ENCODE peak calls at places on chromosomes 11 and 22, in six cellular contexts. X is fibroblast of lung; C is H9; S is effector CD4-positive, alpha-beta T cell; W is left cardiac atrium; N is stimulated activated CD4-positive, alpha-beta T cell treated with anti-CD3 and anti-CD28 coated beads, Interleukin-4, amount 100 ng/mL, for 24 hours. A is an unnamed sample.

GRCh38 chr22:44317163-44317455 is 4.4 kb upstream of the SHISAL1 start:
- DNase-seq in X (no peak), C (no peak), S (no peak), W (no peak), N (no peak), A (no peak)

GRCh38 chr22:49995413-49996191 is 17.0 kb downstream of the IL17REL start:
- DNase-seq in X (no peak), C (no peak), S (no peak), W (no peak), N (no peak), A (no peak)

GRCh38 chr11:86174101-86175046 is 70.2 kb upstream of the EED start:
- DNase-seq in X (peak), C (no peak), S (no peak), W (peak), N (no peak), A (peak)

GRCh38 chr11:103396237-103396636 is 287.0 kb downstream of the DYNC2H1 start:
- DNase-seq in X (peak), C (no peak), S (no peak), W (no peak), N (no peak), A (no peak)

GRCh38 chr11:125770583-125770982 is 8.0 kb downstream of the PATE2 start:
- DNase-seq in X (no peak), C (no peak), S (no peak), W (no peak), N (no peak), A (no peak)

GRCh38 chr22:46929046-46929688 is 166.7 kb downstream of the TBC1D22A start:
- DNase-seq in X (peak), C (no peak), S (no peak), W (no peak), N (no peak), A (no peak)

GRCh38 chr11:107973641-107974040 is 35.1 kb upstream of the CUL5 start:
- DNase-seq in X (no peak), C (no peak), S (no peak), W (no peak), N (no peak), A (no peak)

GRCh38 chr22:40631925-40632324 is 4.6 kb downstream of the MRTFA start:
- DNase-seq in X (peak), C (no peak), S (no peak), W (no peak), N (no peak), A (no peak)

GRCh38 chr11:35617687-35618496 is at the start of gene FJX1:
- DNase-seq in X (peak), C (peak), S (no peak), W (peak), N (no peak), A (peak)

GRCh38 chr22:20937031-20937793 is 20.0 kb downstream of the CRKL start:
- DNase-seq in X (no peak), C (no peak), S (no peak), W (no peak), N (no peak), A (no peak)

GRCh38 chr22:32558681-32559355 is 84.2 kb downstream of the FBXO7 start:
- DNase-seq in X (peak), C (no peak), S (no peak), W (peak), N (no peak), A (peak)

GRCh38 chr11:85752890-85753581 is 57.9 kb downstream of the SYTL2 start:
- DNase-seq in X (no peak), C (no peak), S (peak), W (peak), N (peak), A (no peak)

GRCh38 chr11:121930004-121930965 is 185.7 kb downstream of the BLID start:
- DNase-seq in X (peak), C (no peak), S (no peak), W (no peak), N (no peak), A (no peak)

GRCh38 chr11:34830648-34831047 is 85.5 kb downstream of the APIP start:
- DNase-seq in X (peak), C (no peak), S (no peak), W (peak), N (no peak), A (no peak)

GRCh38 chr11:353315-353857 is 15.9 kb upstream of the B4GALNT4 start:
- DNase-seq in X (peak), C (peak), S (no peak), W (peak), N (no peak), A (peak)

GRCh38 chr11:34460335-34460734 is 21.6 kb downstream of the CAT start:
- DNase-seq in X (no peak), C (no peak), S (no peak), W (no peak), N (no peak), A (no peak)

GRCh38 chr22:31230871-31231621 is 18.9 kb downstream of the LIMK2 start:
- DNase-seq in X (peak), C (no peak), S (peak), W (no peak), N (peak), A (no peak)

GRCh38 chr22:23183107-23183698 is 2.9 kb downstream of the BCR start:
- DNase-seq in X (peak), C (peak), S (no peak), W (peak), N (no peak), A (no peak)

GRCh38 chr11:62337682-62338181 is 484 bp downstream of the ASRGL1 start:
- DNase-seq in X (peak), C (peak), S (no peak), W (peak), N (no peak), A (no peak)

GRCh38 chr11:9039194-9039593 is 35.4 kb upstream of the NRIP3 start:
- DNase-seq in X (peak), C (no peak), S (no peak), W (no peak), N (no peak), A (no peak)

GRCh38 chr11:134524201-134524600 is 112.2 kb upstream of the B3GAT1 start:
- DNase-seq in X (no peak), C (no peak), S (no peak), W (no peak), N (no peak), A (no peak)

GRCh38 chr11:17827006-17827405 is 92.4 kb downstream of the KCNC1 start:
- DNase-seq in X (no peak), C (no peak), S (no peak), W (no peak), N (no peak), A (no peak)

GRCh38 chr11:72278911-72279310 is 34.9 kb upstream of the PHOX2A start:
- DNase-seq in X (peak), C (no peak), S (no peak), W (no peak), N (no peak), A (peak)

GRCh38 chr22:26164174-26164573 is 5.1 kb upstream of the SEZ6L start:
- DNase-seq in X (no peak), C (no peak), S (no peak), W (no peak), N (no peak), A (no peak)

GRCh38 chr11:1401656-1402221 is 12.0 kb downstream of the BRSK2 start:
- DNase-seq in X (peak), C (peak), S (peak), W (peak), N (peak), A (peak)

GRCh38 chr22:45996241-45997076 is 19.5 kb upstream of the WNT7B start:
- DNase-seq in X (peak), C (no peak), S (no peak), W (peak), N (no peak), A (peak)

GRCh38 chr22:29478326-29479276 is 1.4 kb upstream of the NEFH start:
- DNase-seq in X (no peak), C (peak), S (no peak), W (no peak), N (peak), A (no peak)

GRCh38 chr11:128881221-128881620 is 9.9 kb upstream of the KCNJ5 start:
- DNase-seq in X (no peak), C (no peak), S (no peak), W (no peak), N (no peak), A (no peak)

GRCh38 chr11:2585566-2586090 is 114.2 kb downstream of the KCNQ1OT1 start:
- DNase-seq in X (no peak), C (no peak), S (no peak), W (no peak), N (peak), A (no peak)

A was measured in stromal cell of bone marrow.